ENCODE peak calls at places on chromosomes 7 and 10, in nine cellular contexts. M is AG04450; A is aorta; P is amygdala; C is left colon; E is RWPE1; X is stimulated activated CD4-positive, alpha-beta T cell treated with anti-CD3 and anti-CD28 coated beads, Interleukin-1b, Interleukin-23, amount 100 ng/mL, for 24 hours; K is heart right ventricle; I is fibroblast of the aortic adventitia. J is an unnamed sample.

GRCh38 chr7:44637788-44638594 is 31.6 kb downstream of the OGDH start:
- DNase-seq in C (peak), M (no peak), I (peak), K (no peak), P (no peak), E (peak), X (peak), A (no peak), J (peak)

GRCh38 chr7:94367940-94368339 is 26.8 kb upstream of the COL1A2 start:
- DNase-seq in A (no peak), P (no peak), E (no peak), I (peak), X (no peak), K (no peak), C (no peak), M (no peak), J (no peak)

GRCh38 chr7:155965010-155965409 is 152.7 kb upstream of the SHH start:
- DNase-seq in P (no peak), C (no peak), I (no peak), X (no peak), K (no peak), M (no peak), E (peak), A (peak), J (peak)

GRCh38 chr7:151015967-151016366 is 8.3 kb downstream of the ATG9B start:
- DNase-seq in E (no peak), A (no peak), P (no peak), I (no peak), K (no peak), M (no peak), C (no peak), X (no peak), J (no peak)

GRCh38 chr7:36047254-36047653 is 105.8 kb upstream of the EEPD1 start:
- DNase-seq in I (peak), C (no peak), E (no peak), X (no peak), K (no peak), M (no peak), A (no peak), P (no peak), J (no peak)

GRCh38 chr7:147079083-147079482 is 962.5 kb downstream of the CNTNAP2 start:
- DNase-seq in P (no peak), E (no peak), A (no peak), M (no peak), I (no peak), X (no peak), C (no peak), K (no peak), J (no peak)

GRCh38 chr10:4532467-4532866 is 293.5 kb upstream of the AKR1E2 start:
- DNase-seq in K (no peak), P (no peak), A (no peak), C (no peak), E (peak), M (no peak), X (no peak), I (peak), J (no peak)

GRCh38 chr10:79093658-79094411 is 25.1 kb downstream of the ZMIZ1 start:
- DNase-seq in X (no peak), E (no peak), A (no peak), M (no peak), K (no peak), P (peak), I (peak), C (peak), J (peak)

GRCh38 chr7:127251458-127252379 is 1.0 kb downstream of the GRM8 start:
- DNase-seq in E (peak), X (no peak), I (no peak), K (no peak), P (no peak), A (no peak), M (no peak), C (peak), J (no peak)

GRCh38 chr7:128233471-128233870 is 7.6 kb upstream of the LEP start:
- DNase-seq in K (no peak), M (no peak), E (no peak), X (no peak), P (no peak), A (no peak), C (no peak), I (no peak), J (no peak)

GRCh38 chr7:12706900-12707536 is 19.6 kb downstream of the ARL4A start:
- DNase-seq in X (no peak), P (no peak), K (no peak), A (no peak), M (no peak), I (no peak), E (peak), C (no peak), J (no peak)

GRCh38 chr10:119643306-119644214 is 7.6 kb upstream of the BAG3 start:
- DNase-seq in C (no peak), E (no peak), K (no peak), A (no peak), M (no peak), I (no peak), X (no peak), P (no peak), J (no peak)

J was measured in sigmoid colon.